ENCODE peak calls at places on chromosomes 4 and X, in five cellular contexts. R is lower lobe of right lung, W is brain microvascular endothelial cell, A is colonic mucosa, T is tibial artery. H is an unnamed sample.

GRCh38 chr4:60133414-60133813 is 1066.7 kb upstream of the ADGRL3 start:
- DNase-seq in W (peak), A (no peak), T (no peak), R (no peak), H (no peak)

GRCh38 chr4:82594466-82594865 is 32.7 kb upstream of the TMEM150C start:
- DNase-seq in R (no peak), A (no peak), W (no peak), T (no peak), H (no peak)

GRCh38 chr4:158133551-158133950 is 39.3 kb downstream of the GASK1B start:
- DNase-seq in A (no peak), W (no peak), R (no peak), T (no peak), H (no peak)

GRCh38 chr4:41024556-41025491 is 189.5 kb downstream of the APBB2 start:
- DNase-seq in T (no peak), R (no peak), W (no peak), A (no peak), H (no peak)

GRCh38 chr4:156686120-156686519 is 285.5 kb downstream of the PDGFC start:
- DNase-seq in W (peak), T (no peak), R (no peak), A (no peak), H (peak)

GRCh38 chrX:138710311-138710791 is 1.2 kb downstream of the FGF13 start:
- DNase-seq in R (peak), T (no peak), W (no peak), A (no peak), H (no peak)

GRCh38 chrX:155880586-155881157 is 473 bp upstream of the VAMP7 start:
- DNase-seq in T (no peak), A (no peak), R (no peak), W (no peak), H (no peak)

GRCh38 chr4:151489462-151490203 is 80.7 kb downstream of the FHIP1A start:
- DNase-seq in R (peak), W (no peak), A (no peak), T (no peak), H (no peak)

GRCh38 chr4:13484045-13484748 is at the start of gene RAB28:
- DNase-seq in W (peak), A (peak), R (peak), T (peak), H (peak)

GRCh38 chr4:25702848-25703247 is 47.2 kb downstream of the SLC34A2 start:
- DNase-seq in W (peak), A (no peak), T (peak), R (no peak), H (peak)
- TF ChIP-seq CTCF in W (no peak), A (no peak), T (no peak), R (no peak), H (no peak)

GRCh38 chrX:275476-275966 is 5.7 kb upstream of the PLCXD1 start:
- DNase-seq in W (no peak), T (peak), R (peak), A (peak), H (no peak)

GRCh38 chrX:270848-271367 is 10.3 kb upstream of the PLCXD1 start:
- DNase-seq in T (peak), W (no peak), A (no peak), R (peak), H (no peak)

GRCh38 chrX:276588-277171 is 4.5 kb upstream of the PLCXD1 start:
- DNase-seq in R (peak), T (peak), W (peak), A (peak), H (no peak)

GRCh38 chrX:274904-275475 is 6.2 kb upstream of the PLCXD1 start:
- DNase-seq in T (peak), R (peak), W (no peak), A (peak), H (no peak)

DNA sequence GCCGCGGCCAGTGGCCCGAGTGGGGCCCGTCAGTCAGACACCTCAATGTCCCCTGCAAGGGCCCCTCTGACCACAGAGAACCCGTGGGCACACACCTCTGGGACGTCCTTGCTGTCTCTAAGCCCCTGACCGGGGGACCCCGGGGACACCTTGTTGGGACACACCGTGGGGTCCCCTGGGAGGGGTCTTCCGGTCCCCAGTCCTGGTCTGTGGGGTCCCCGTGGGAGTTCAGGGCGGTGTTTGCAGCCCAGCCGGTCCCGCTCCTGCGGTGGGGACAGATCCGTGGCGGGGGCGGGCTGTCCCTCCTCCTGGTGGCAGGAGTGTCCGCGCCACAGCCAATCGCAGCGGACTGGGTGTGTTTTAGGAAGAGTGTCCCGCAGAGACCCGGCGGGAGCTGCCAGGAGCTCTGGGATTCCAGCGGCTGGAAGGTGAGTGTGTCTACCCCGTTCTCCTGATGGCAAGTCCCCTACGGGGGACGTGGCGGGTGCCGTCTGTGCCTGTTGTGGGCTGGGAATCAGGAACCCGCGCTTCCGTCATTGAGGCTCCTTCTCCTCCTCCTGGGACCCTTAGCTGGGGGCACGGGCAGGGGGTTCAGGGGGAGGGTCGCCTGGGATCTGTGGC is 5.1 kb upstream of the PLCXD1 start:
- DNase-seq in R (peak), T (peak), A (peak), W (no peak), H (no peak)
- H3K4me3 ChIP-seq in R (peak), T (peak), A (peak), W (peak), H (peak)

DNA sequence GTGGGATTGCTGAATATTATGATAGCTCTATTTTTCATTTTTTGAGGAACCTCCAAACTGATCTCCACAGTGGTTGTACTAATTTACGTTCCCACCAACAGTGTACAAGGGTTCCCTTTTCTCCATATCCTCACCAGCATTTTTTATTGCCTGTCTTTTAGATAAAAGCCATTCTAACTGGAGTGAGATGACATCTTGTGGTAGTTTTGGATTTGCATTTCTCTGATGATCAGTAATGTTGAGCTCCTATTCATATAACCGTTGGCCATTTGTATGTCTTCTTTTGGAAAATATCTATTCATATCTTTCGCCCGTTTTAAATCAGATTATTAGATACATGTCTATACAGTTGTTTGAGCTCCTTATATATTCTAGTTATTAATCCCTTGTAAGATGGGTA is 101.8 kb downstream of the RASGEF1B start:
- DNase-seq in R (no peak), A (no peak), W (no peak), T (no peak), H (no peak)
- TF ChIP-seq CTCF in R (no peak), A (no peak), W (no peak), T (no peak), H (peak)

GRCh38 chr4:1029536-1029935 is 18.1 kb downstream of the FGFRL1 start:
- DNase-seq in W (no peak), T (no peak), R (no peak), A (no peak), H (no peak)

GRCh38 chr4:1028574-1029220 is 17.3 kb downstream of the FGFRL1 start:
- DNase-seq in A (no peak), W (no peak), T (no peak), R (no peak), H (no peak)

GRCh38 chr4:1030559-1030958 is 19.1 kb downstream of the FGFRL1 start:
- DNase-seq in A (peak), W (no peak), T (no peak), R (no peak), H (no peak)

GRCh38 chr4:1031346-1031745 is 19.9 kb downstream of the FGFRL1 start:
- DNase-seq in R (no peak), A (no peak), W (no peak), T (no peak), H (no peak)

GRCh38 chr4:1029957-1030520 is 18.6 kb downstream of the FGFRL1 start:
- DNase-seq in R (no peak), W (no peak), A (peak), T (no peak), H (no peak)
- H3K4me3 ChIP-seq in R (no peak), W (no peak), A (no peak), T (no peak), H (no peak)

GRCh38 chr4:21195682-21196081 is 495.4 kb downstream of the PACRGL start:
- DNase-seq in T (no peak), W (no peak), A (no peak), R (no peak), H (no peak)

GRCh38 chr4:21191304-21191703 is 491.0 kb downstream of the PACRGL start:
- DNase-seq in A (no peak), R (no peak), W (no peak), T (no peak), H (no peak)

GRCh38 chr4:21192367-21192766 is 492.1 kb downstream of the PACRGL start:
- DNase-seq in A (no peak), T (no peak), W (no peak), R (no peak), H (no peak)
- TF ChIP-seq CTCF in A (no peak), T (no peak), W (no peak), R (no peak), H (no peak)

GRCh38 chr4:56757270-56757746 is 64.2 kb downstream of the SPINK2 start:
- DNase-seq in W (peak), R (no peak), T (peak), A (no peak), H (no peak)
- H3K4me3 ChIP-seq in W (no peak), R (no peak), T (no peak), A (no peak), H (no peak)

DNA sequence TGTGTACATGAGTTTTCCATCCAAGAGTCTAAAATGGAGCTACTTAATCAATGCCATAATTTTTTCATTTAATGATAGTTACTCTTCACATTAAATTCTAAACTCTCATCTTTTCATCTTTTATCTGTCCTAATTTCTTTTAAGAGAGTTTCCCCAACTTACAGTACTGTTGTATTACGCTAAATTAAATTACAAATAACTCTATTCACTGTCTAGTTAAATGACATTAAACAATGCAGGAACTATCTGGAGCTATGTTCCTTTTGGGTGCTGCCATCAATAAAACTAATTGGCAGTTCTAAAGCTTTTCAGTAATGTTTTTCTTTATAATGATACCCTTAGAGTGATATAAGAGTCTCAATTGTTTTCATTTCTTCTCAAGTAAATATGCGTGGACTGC is 227.6 kb downstream of the ANKRD50 start:
- DNase-seq in W (no peak), A (no peak), T (no peak), R (no peak), H (no peak)
- TF ChIP-seq CTCF in W (no peak), A (no peak), T (no peak), R (no peak), H (no peak)

GRCh38 chr4:42267724-42268123 is 115.3 kb upstream of the BEND4 start:
- DNase-seq in A (no peak), R (no peak), T (no peak), W (no peak), H (no peak)

GRCh38 chr4:42262701-42263490 is 110.4 kb upstream of the BEND4 start:
- DNase-seq in W (no peak), A (no peak), R (no peak), T (no peak), H (no peak)

GRCh38 chr4:42265782-42266602 is 113.5 kb upstream of the BEND4 start:
- DNase-seq in T (no peak), W (no peak), R (no peak), A (no peak), H (no peak)

GRCh38 chr4:42271096-42271495 is 118.6 kb upstream of the BEND4 start:
- DNase-seq in R (no peak), A (no peak), T (no peak), W (no peak), H (no peak)

DNA sequence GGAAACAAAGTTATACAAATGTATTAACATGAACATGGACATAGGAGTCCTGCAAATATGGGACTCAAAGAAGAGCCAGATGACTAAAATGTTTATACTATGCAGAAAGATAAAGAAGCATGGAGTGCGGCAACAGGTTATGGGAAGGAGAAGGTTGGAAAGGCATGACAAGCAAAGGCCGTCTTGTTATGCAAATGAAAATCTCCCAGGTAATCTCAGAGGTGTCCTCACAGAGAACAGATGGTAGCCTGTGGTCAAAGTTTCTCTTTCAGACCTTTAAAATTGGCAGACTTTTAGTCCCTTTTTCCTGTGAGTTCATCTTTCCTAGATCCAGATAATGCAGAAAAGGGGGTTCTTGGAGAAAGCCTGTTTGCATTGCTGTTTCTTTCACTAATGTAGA is 116.4 kb upstream of the BEND4 start:
- DNase-seq in T (no peak), W (no peak), R (no peak), A (no peak), H (no peak)
- H3K4me3 ChIP-seq in T (no peak), W (no peak), R (no peak), A (no peak), H (no peak)